ENCODE peak calls at places on chromosome 1, in ten cellular contexts. K is upper lobe of left lung, P is stomach, M is uterus, L is A549, S is Peyer's patch, T is testis, I is K562, B is ovary, O is IMR-90. D is an unnamed sample.

GRCh38 chr1:201552941-201553341 is 14.0 kb downstream of the NAV1 start:
- DNase-seq in K (no peak), P (no peak), M (no peak), L (no peak), S (no peak), T (no peak), I (no peak), B (no peak), O (peak), D (no peak)

GRCh38 chr1:168627370-168627769 is 51.0 kb downstream of the XCL1 start:
- DNase-seq in K (no peak), P (no peak), M (no peak), L (no peak), S (no peak), T (no peak), I (no peak), B (no peak), O (no peak), D (no peak)

GRCh38 chr1:113903496-113904291 is 905 bp downstream of the AP4B1 start:
- DNase-seq in K (no peak), P (no peak), M (no peak), L (no peak), S (no peak), T (no peak), I (peak), B (no peak), O (no peak), D (no peak)

GRCh38 chr1:8987881-8988617 is 38.2 kb downstream of the SLC2A7 start:
- DNase-seq in K (peak), P (peak), M (peak), L (peak), S (peak), T (peak), I (peak), B (peak), O (peak), D (no peak)

GRCh38 chr1:151457911-151458882 is 1.1 kb downstream of the POGZ start:
- DNase-seq in K (peak), P (peak), M (peak), L (peak), S (peak), T (peak), I (peak), B (peak), O (peak), D (peak)

GRCh38 chr1:241079018-241079417 is 278.0 kb downstream of the RGS7 start:
- DNase-seq in K (no peak), P (no peak), M (no peak), L (no peak), S (no peak), T (no peak), I (no peak), B (no peak), O (no peak), D (no peak)

GRCh38 chr1:22798083-22798482 is 87.4 kb downstream of the EPHB2 start:
- DNase-seq in K (no peak), P (no peak), M (no peak), L (no peak), S (no peak), T (no peak), I (no peak), B (no peak), O (no peak), D (no peak)

GRCh38 chr1:220701974-220702373 is 11.8 kb downstream of the C1orf115 start:
- DNase-seq in K (no peak), P (no peak), M (no peak), L (no peak), S (no peak), T (no peak), I (no peak), B (no peak), O (no peak), D (no peak)

GRCh38 chr1:21668232-21669032 is 725 bp downstream of the RAP1GAP start:
- DNase-seq in K (peak), P (peak), M (no peak), L (no peak), S (no peak), T (no peak), I (no peak), B (no peak), O (no peak), D (no peak)

GRCh38 chr1:39214998-39215873 is 10.7 kb downstream of the MACF1 start:
- DNase-seq in K (no peak), P (no peak), M (no peak), L (no peak), S (no peak), T (no peak), I (peak), B (no peak), O (no peak), D (no peak)

GRCh38 chr1:6102227-6102845 is 56.6 kb downstream of the KCNAB2 start:
- DNase-seq in K (peak), P (no peak), M (no peak), L (no peak), S (peak), T (no peak), I (no peak), B (no peak), O (no peak), D (no peak)

GRCh38 chr1:6103854-6104530 is 58.3 kb downstream of the KCNAB2 start:
- DNase-seq in K (peak), P (no peak), M (no peak), L (no peak), S (no peak), T (no peak), I (no peak), B (no peak), O (no peak), D (no peak)

GRCh38 chr1:6104631-6105030 is 58.9 kb downstream of the KCNAB2 start:
- DNase-seq in K (peak), P (no peak), M (no peak), L (no peak), S (no peak), T (no peak), I (no peak), B (no peak), O (no peak), D (no peak)

GRCh38 chr1:6101826-6102225 is 56.1 kb downstream of the KCNAB2 start:
- DNase-seq in K (peak), P (no peak), M (no peak), L (no peak), S (peak), T (no peak), I (no peak), B (no peak), O (no peak), D (no peak)

GRCh38 chr1:6103111-6103853 is 57.6 kb downstream of the KCNAB2 start:
- DNase-seq in K (peak), P (no peak), M (no peak), L (no peak), S (no peak), T (peak), I (no peak), B (peak), O (no peak), D (no peak)
- TF ChIP-seq POLR2A in K (no peak), P (no peak), M (no peak), L (no peak), S (no peak), T (no peak), I (no peak), B (no peak), O (no peak), D (no peak)

DNA sequence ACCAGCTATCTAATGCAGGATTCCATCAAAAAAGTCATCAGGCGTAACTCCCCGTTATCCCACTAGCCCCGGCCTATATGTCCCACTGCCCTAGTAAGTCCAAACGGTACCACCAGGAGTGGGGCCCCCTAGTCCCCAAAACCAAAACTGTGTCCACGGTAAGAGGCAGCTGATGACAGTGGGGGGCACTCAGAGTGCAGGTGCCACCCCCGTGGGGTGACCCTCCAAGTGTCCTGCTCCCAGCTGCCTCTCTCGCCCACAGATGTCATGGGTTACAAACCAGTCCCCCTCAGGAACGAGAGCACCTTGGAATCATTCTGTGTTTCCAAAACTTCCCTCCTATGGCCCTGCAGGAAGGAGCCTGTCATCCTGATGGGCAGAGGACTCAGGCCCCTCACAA is 10.9 kb upstream of the AURKAIP1 start:
- DNase-seq in K (no peak), P (no peak), M (no peak), L (no peak), S (no peak), T (no peak), I (no peak), B (no peak), O (no peak), D (no peak)
- TF ChIP-seq POLR2A in K (no peak), P (no peak), M (no peak), L (no peak), S (no peak), T (no peak), I (no peak), B (no peak), O (no peak), D (no peak)

GRCh38 chr1:15944308-15945010 is 31.4 kb downstream of the ZBTB17 start:
- DNase-seq in K (peak), P (peak), M (peak), L (no peak), S (no peak), T (no peak), I (no peak), B (no peak), O (no peak), D (no peak)
- TF ChIP-seq POLR2A in K (no peak), P (no peak), M (no peak), L (no peak), S (no peak), T (no peak), I (no peak), B (no peak), O (no peak), D (no peak)

GRCh38 chr1:28088168-28088961 is at the start of gene EYA3:
- DNase-seq in K (peak), P (peak), M (peak), L (peak), S (peak), T (peak), I (peak), B (peak), O (peak), D (peak)
- TF ChIP-seq POLR2A in K (no peak), P (no peak), M (peak), L (peak), S (peak), T (no peak), I (peak), B (peak), O (peak), D (peak)

GRCh38 chr1:17119076-17119743 is at the start of gene PADI2:
- DNase-seq in K (peak), P (peak), M (no peak), L (peak), S (peak), T (peak), I (peak), B (no peak), O (peak), D (peak)
- TF ChIP-seq POLR2A in K (no peak), P (no peak), M (peak), L (peak), S (peak), T (no peak), I (no peak), B (no peak), O (no peak), D (no peak)

DNA sequence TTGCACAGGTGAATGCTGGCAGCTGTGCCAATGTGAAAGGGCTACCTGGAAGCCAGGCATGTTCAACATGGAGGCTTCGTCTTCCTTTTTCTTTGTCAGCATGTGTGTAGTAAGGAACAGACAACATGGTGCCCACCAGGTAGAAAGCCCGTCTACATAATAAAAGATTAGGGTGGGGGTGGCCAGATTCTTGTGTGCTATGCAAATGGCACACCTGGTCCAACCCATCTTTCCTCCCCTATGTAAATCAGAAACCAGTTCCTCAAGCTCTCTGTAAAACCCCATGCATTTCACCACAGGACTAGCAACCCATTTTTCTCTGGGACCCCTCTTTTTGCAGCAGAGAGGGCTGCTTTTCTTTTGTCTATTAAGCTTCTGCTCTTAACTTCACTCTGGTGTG is 72.3 kb upstream of the ZP4 start:
- DNase-seq in K (no peak), P (no peak), M (no peak), L (no peak), S (no peak), T (no peak), I (no peak), B (no peak), O (no peak), D (no peak)
- TF ChIP-seq POLR2A in K (no peak), P (no peak), M (no peak), L (no peak), S (no peak), T (no peak), I (no peak), B (no peak), O (no peak), D (no peak)

GRCh38 chr1:108661030-108661609 is at the start of gene HENMT1:
- DNase-seq in K (peak), P (peak), M (peak), L (peak), S (peak), T (peak), I (no peak), B (peak), O (peak), D (peak)
- TF ChIP-seq POLR2A in K (no peak), P (no peak), M (peak), L (peak), S (no peak), T (no peak), I (no peak), B (no peak), O (no peak), D (no peak)

D was measured in breast epithelium.